ENCODE peak calls at places on chromosomes 16 and 17, in eight cellular contexts. One of them, this sample, is unnamed.

GRCh38 chr16:4339909-4340308 is 11.2 kb downstream of the PAM16 start:
- DNase-seq in thyroid gland: no peak
- DNase-seq in gastrocnemius medialis: no peak
- DNase-seq in stomach: peak; percentile 46
- DNase-seq in tibial nerve: no peak
- DNase-seq in testis: no peak
- DNase-seq in body of pancreas: no peak
- DNase-seq in IMR-90: peak; percentile 52
- DNase-seq in this sample: no peak

GRCh38 chr17:44121997-44122824 is 1.2 kb downstream of the HDAC5 start:
- DNase-seq in tibial nerve: no peak
- DNase-seq in testis: no peak
- DNase-seq in body of pancreas: no peak
- DNase-seq in stomach: no peak
- DNase-seq in gastrocnemius medialis: no peak
- DNase-seq in IMR-90: no peak
- DNase-seq in thyroid gland: no peak
- DNase-seq in this sample: no peak

GRCh38 chr16:12944300-12944699 is 42.9 kb downstream of the SHISA9 start:
- DNase-seq in gastrocnemius medialis: no peak
- DNase-seq in IMR-90: no peak
- DNase-seq in testis: no peak
- DNase-seq in body of pancreas: no peak
- DNase-seq in tibial nerve: no peak
- DNase-seq in stomach: no peak
- DNase-seq in thyroid gland: no peak
- DNase-seq in this sample: no peak

GRCh38 chr17:65660947-65661346 is 99.5 kb upstream of the AXIN2 start:
- DNase-seq in stomach: no peak
- DNase-seq in tibial nerve: no peak
- DNase-seq in thyroid gland: no peak
- DNase-seq in gastrocnemius medialis: no peak
- DNase-seq in body of pancreas: no peak
- DNase-seq in testis: no peak
- DNase-seq in IMR-90: peak; percentile 70
- DNase-seq in this sample: no peak

GRCh38 chr17:43994272-43995149 is 9.9 kb upstream of the NAGS start:
- DNase-seq in body of pancreas: peak; percentile 72
- DNase-seq in IMR-90: peak; percentile 37
- DNase-seq in testis: peak; percentile 78
- DNase-seq in thyroid gland: peak; percentile 75
- DNase-seq in stomach: peak; percentile 72
- DNase-seq in tibial nerve: no peak
- DNase-seq in gastrocnemius medialis: peak; percentile 44
- DNase-seq in this sample: peak; percentile 49

GRCh38 chr17:79251824-79252223 is 177.2 kb downstream of the ENGASE start:
- DNase-seq in tibial nerve: no peak
- DNase-seq in thyroid gland: no peak
- DNase-seq in testis: no peak
- DNase-seq in body of pancreas: no peak
- DNase-seq in gastrocnemius medialis: no peak
- DNase-seq in IMR-90: no peak
- DNase-seq in stomach: no peak
- DNase-seq in this sample: no peak

GRCh38 chr16:87325480-87325879 is 8.3 kb upstream of the C16orf95 start:
- DNase-seq in testis: no peak
- DNase-seq in gastrocnemius medialis: no peak
- DNase-seq in body of pancreas: no peak
- DNase-seq in stomach: no peak
- DNase-seq in tibial nerve: no peak
- DNase-seq in thyroid gland: no peak
- DNase-seq in IMR-90: peak; percentile 10
- DNase-seq in this sample: peak; percentile 20

GRCh38 chr16:89701425-89702406 is at the start of gene SPATA2L:
- DNase-seq in body of pancreas: peak; percentile 98
- DNase-seq in testis: peak; percentile 94
- DNase-seq in gastrocnemius medialis: peak; percentile 74
- DNase-seq in thyroid gland: peak; percentile 98
- DNase-seq in tibial nerve: peak; percentile 59
- DNase-seq in IMR-90: peak; percentile 65
- DNase-seq in stomach: peak; percentile 98
- DNase-seq in this sample: peak; percentile 82

GRCh38 chr17:81713004-81713555 is 996 bp downstream of the SLC25A10 start:
- DNase-seq in stomach: no peak
- DNase-seq in tibial nerve: no peak
- DNase-seq in gastrocnemius medialis: no peak
- DNase-seq in body of pancreas: no peak
- DNase-seq in thyroid gland: no peak
- DNase-seq in testis: no peak
- DNase-seq in IMR-90: no peak
- DNase-seq in this sample: no peak

GRCh38 chr16:72467157-72467759 is 295.3 kb upstream of the PMFBP1 start:
- DNase-seq in testis: peak; percentile 21
- DNase-seq in body of pancreas: no peak
- DNase-seq in tibial nerve: no peak
- DNase-seq in thyroid gland: no peak
- DNase-seq in IMR-90: peak; percentile 60
- DNase-seq in gastrocnemius medialis: no peak
- DNase-seq in stomach: no peak
- DNase-seq in this sample: no peak

GRCh38 chr16:72468582-72468981 is 296.6 kb upstream of the PMFBP1 start:
- DNase-seq in body of pancreas: no peak
- DNase-seq in IMR-90: peak; percentile 14
- DNase-seq in gastrocnemius medialis: no peak
- DNase-seq in stomach: no peak
- DNase-seq in tibial nerve: no peak
- DNase-seq in thyroid gland: no peak
- DNase-seq in testis: no peak
- DNase-seq in this sample: no peak

GRCh38 chr17:71792966-71793365 is 327.9 kb upstream of the SOX9 start:
- DNase-seq in body of pancreas: no peak
- DNase-seq in gastrocnemius medialis: no peak
- DNase-seq in tibial nerve: no peak
- DNase-seq in testis: no peak
- DNase-seq in thyroid gland: no peak
- DNase-seq in stomach: no peak
- DNase-seq in IMR-90: peak; percentile 81
- DNase-seq in this sample: no peak

GRCh38 chr16:67396159-67396774 is 3.0 kb upstream of the TPPP3 start:
- DNase-seq in IMR-90: peak; percentile 78
- DNase-seq in stomach: peak; percentile 84
- DNase-seq in body of pancreas: peak; percentile 92
- DNase-seq in tibial nerve: peak; percentile 55
- DNase-seq in testis: peak; percentile 77
- DNase-seq in thyroid gland: peak; percentile 43
- DNase-seq in gastrocnemius medialis: peak; percentile 52
- DNase-seq in this sample: peak; percentile 90

GRCh38 chr16:50459681-50460080 is 88.5 kb upstream of the NKD1 start:
- DNase-seq in gastrocnemius medialis: no peak
- DNase-seq in tibial nerve: no peak
- DNase-seq in body of pancreas: no peak
- DNase-seq in IMR-90: no peak
- DNase-seq in thyroid gland: no peak
- DNase-seq in stomach: no peak
- DNase-seq in testis: no peak
- DNase-seq in this sample: no peak

GRCh38 chr16:76278086-76278485 is 885 bp downstream of the CNTNAP4 start:
- DNase-seq in testis: no peak
- DNase-seq in stomach: no peak
- DNase-seq in IMR-90: no peak
- DNase-seq in gastrocnemius medialis: no peak
- DNase-seq in body of pancreas: no peak
- DNase-seq in thyroid gland: no peak
- DNase-seq in tibial nerve: no peak
- DNase-seq in this sample: no peak

GRCh38 chr16:46949216-46949892 is 24.1 kb downstream of the DNAJA2 start:
- DNase-seq in tibial nerve: no peak
- DNase-seq in IMR-90: no peak
- DNase-seq in stomach: peak; percentile 21
- DNase-seq in body of pancreas: no peak
- DNase-seq in thyroid gland: no peak
- DNase-seq in testis: no peak
- DNase-seq in gastrocnemius medialis: no peak
- DNase-seq in this sample: no peak

GRCh38 chr17:37137070-37137610 is 188.4 kb downstream of the AATF start:
- DNase-seq in gastrocnemius medialis: no peak
- DNase-seq in IMR-90: no peak
- DNase-seq in tibial nerve: no peak
- DNase-seq in testis: no peak
- DNase-seq in thyroid gland: no peak
- DNase-seq in body of pancreas: no peak
- DNase-seq in stomach: no peak
- DNase-seq in this sample: no peak

GRCh38 chr17:48175692-48176450 is 68.3 kb downstream of the SNX11 start:
- DNase-seq in stomach: no peak
- DNase-seq in thyroid gland: no peak
- DNase-seq in gastrocnemius medialis: no peak
- DNase-seq in body of pancreas: no peak
- DNase-seq in testis: no peak
- DNase-seq in tibial nerve: no peak
- DNase-seq in IMR-90: peak; percentile 30
- DNase-seq in this sample: no peak

GRCh38 chr16:87234601-87235000 is 82.6 kb downstream of the C16orf95 start:
- DNase-seq in tibial nerve: no peak
- DNase-seq in testis: no peak
- DNase-seq in IMR-90: no peak
- DNase-seq in gastrocnemius medialis: no peak
- DNase-seq in body of pancreas: no peak
- DNase-seq in stomach: no peak
- DNase-seq in thyroid gland: no peak
- DNase-seq in this sample: no peak

GRCh38 chr17:3011891-3012290 is 51.5 kb downstream of the OR1D5 start:
- DNase-seq in testis: no peak
- DNase-seq in stomach: no peak
- DNase-seq in body of pancreas: no peak
- DNase-seq in gastrocnemius medialis: no peak
- DNase-seq in tibial nerve: no peak
- DNase-seq in thyroid gland: no peak
- DNase-seq in IMR-90: no peak
- DNase-seq in this sample: no peak

GRCh38 chr17:17835415-17836249 is 1.2 kb downstream of the SREBF1 start:
- DNase-seq in IMR-90: no peak
- DNase-seq in testis: no peak
- DNase-seq in stomach: no peak
- DNase-seq in gastrocnemius medialis: no peak
- DNase-seq in tibial nerve: no peak
- DNase-seq in body of pancreas: no peak
- DNase-seq in thyroid gland: no peak
- DNase-seq in this sample: no peak

GRCh38 chr16:31221357-31222160 is 4.6 kb upstream of the PYDC1 start:
- DNase-seq in gastrocnemius medialis: no peak
- DNase-seq in tibial nerve: no peak
- DNase-seq in body of pancreas: no peak
- DNase-seq in IMR-90: no peak
- DNase-seq in thyroid gland: no peak
- DNase-seq in stomach: no peak
- DNase-seq in testis: no peak
- DNase-seq in this sample: no peak

GRCh38 chr17:19386974-19387920 is at the start of gene MFAP4:
- DNase-seq in stomach: no peak
- DNase-seq in gastrocnemius medialis: no peak
- DNase-seq in testis: peak; percentile 74
- DNase-seq in tibial nerve: peak; percentile 56
- DNase-seq in body of pancreas: peak; percentile 35
- DNase-seq in thyroid gland: peak; percentile 64
- DNase-seq in IMR-90: peak; percentile 90
- DNase-seq in this sample: peak; percentile 82

GRCh38 chr16:83328936-83329335 is 478.8 kb upstream of the HSBP1 start:
- DNase-seq in body of pancreas: no peak
- DNase-seq in thyroid gland: no peak
- DNase-seq in testis: no peak
- DNase-seq in gastrocnemius medialis: no peak
- DNase-seq in tibial nerve: no peak
- DNase-seq in IMR-90: no peak
- DNase-seq in stomach: no peak
- DNase-seq in this sample: no peak

GRCh38 chr16:19316846-19317245 is 31.3 kb downstream of the CLEC19A start:
- DNase-seq in stomach: no peak
- DNase-seq in IMR-90: no peak
- DNase-seq in body of pancreas: no peak
- DNase-seq in tibial nerve: no peak
- DNase-seq in thyroid gland: no peak
- DNase-seq in testis: no peak
- DNase-seq in gastrocnemius medialis: no peak
- DNase-seq in this sample: no peak

GRCh38 chr17:1486802-1487695 is 5.4 kb downstream of the MYO1C start:
- DNase-seq in stomach: peak; percentile 90
- DNase-seq in testis: peak; percentile 86
- DNase-seq in body of pancreas: peak; percentile 56
- DNase-seq in tibial nerve: peak; percentile 72
- DNase-seq in thyroid gland: peak; percentile 86
- DNase-seq in gastrocnemius medialis: no peak
- DNase-seq in IMR-90: no peak
- DNase-seq in this sample: peak; percentile 82
- TF ChIP-seq POLR2A in stomach: no peak
- TF ChIP-seq POLR2A in testis: no peak
- TF ChIP-seq POLR2A in body of pancreas: peak; percentile 7
- TF ChIP-seq POLR2A in tibial nerve: peak; percentile 38
- TF ChIP-seq POLR2A in thyroid gland: peak; percentile 49
- TF ChIP-seq POLR2A in gastrocnemius medialis: no peak
- TF ChIP-seq POLR2A in IMR-90: no peak
- TF ChIP-seq POLR2A in this sample: no peak

DNA sequence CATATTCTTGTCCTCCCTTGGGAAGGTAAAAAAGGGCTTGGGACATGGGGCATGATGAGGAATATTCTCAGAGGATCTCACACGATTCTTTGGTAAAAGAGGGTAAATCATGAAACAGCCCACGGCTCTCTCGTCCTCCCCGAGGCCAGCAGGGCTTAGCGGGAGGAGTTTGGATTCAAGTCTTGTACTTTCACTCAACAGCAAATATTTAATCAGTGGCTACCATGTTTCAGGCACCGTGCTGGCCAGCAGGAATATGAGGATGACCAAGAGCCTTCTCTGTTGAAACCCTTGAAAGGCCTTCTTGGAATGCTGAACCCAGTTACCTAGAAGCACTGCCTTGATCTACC is 8.8 kb downstream of the MAP3K14 start:
- DNase-seq in thyroid gland: no peak
- DNase-seq in body of pancreas: no peak
- DNase-seq in tibial nerve: no peak
- DNase-seq in IMR-90: no peak
- DNase-seq in stomach: no peak
- DNase-seq in testis: no peak
- DNase-seq in gastrocnemius medialis: no peak
- DNase-seq in this sample: no peak
- H3K27ac ChIP-seq in thyroid gland: peak overlapping the region; percentile 73
- H3K27ac ChIP-seq in body of pancreas: peak overlapping the region; percentile 94
- H3K27ac ChIP-seq in tibial nerve: peak overlapping the region; percentile 90
- H3K27ac ChIP-seq in IMR-90: peak overlapping the region; percentile 85
- H3K27ac ChIP-seq in stomach: peak overlapping the region; percentile 96
- H3K27ac ChIP-seq in testis: peak overlapping the region; percentile 64
- H3K27ac ChIP-seq in gastrocnemius medialis: peak overlapping the region; percentile 96
- H3K27ac ChIP-seq in this sample: peak overlapping the region; percentile 66

GRCh38 chr17:73586921-73587680 is 57.1 kb downstream of the SDK2 start:
- DNase-seq in tibial nerve: no peak
- DNase-seq in stomach: no peak
- DNase-seq in thyroid gland: no peak
- DNase-seq in gastrocnemius medialis: no peak
- DNase-seq in body of pancreas: no peak
- DNase-seq in IMR-90: no peak
- DNase-seq in testis: peak; percentile 48
- DNase-seq in this sample: peak; percentile 43
- TF ChIP-seq CTCF in tibial nerve: no peak
- TF ChIP-seq CTCF in stomach: no peak
- TF ChIP-seq CTCF in thyroid gland: no peak
- TF ChIP-seq CTCF in gastrocnemius medialis: no peak
- TF ChIP-seq CTCF in body of pancreas: no peak
- TF ChIP-seq CTCF in IMR-90: no peak
- TF ChIP-seq CTCF in testis: no peak
- TF ChIP-seq CTCF in this sample: peak; percentile 18

GRCh38 chr16:27237229-27238015 is 31.1 kb downstream of the NSMCE1 start:
- DNase-seq in thyroid gland: no peak
- DNase-seq in body of pancreas: no peak
- DNase-seq in tibial nerve: no peak
- DNase-seq in IMR-90: no peak
- DNase-seq in stomach: peak; percentile 42
- DNase-seq in testis: no peak
- DNase-seq in gastrocnemius medialis: no peak
- DNase-seq in this sample: peak; percentile 33
- TF ChIP-seq POLR2A in thyroid gland: no peak
- TF ChIP-seq POLR2A in body of pancreas: no peak
- TF ChIP-seq POLR2A in tibial nerve: no peak
- TF ChIP-seq POLR2A in IMR-90: no peak
- TF ChIP-seq POLR2A in stomach: no peak
- TF ChIP-seq POLR2A in testis: no peak
- TF ChIP-seq POLR2A in gastrocnemius medialis: no peak
- TF ChIP-seq POLR2A in this sample: no peak